ENCODE peak calls at places on chromosomes 12 and 14, in seven cellular contexts. W is PC-3, O is HCT116, H is hepatocyte, R is neural progenitor cell, Q is SK-N-SH, V is GM23248. I is an unnamed sample.

GRCh38 chr12:6201199-6201608 is 1.0 kb downstream of the CD9 start:
- DNase-seq in W (peak; percentile 57), O (no peak), H (peak; percentile 48), R (peak; percentile 35), Q (peak; percentile 59), V (no peak), I (no peak)

GRCh38 chr12:5023842-5024241 is 19.8 kb upstream of the KCNA5 start:
- DNase-seq in W (no peak), O (no peak), H (no peak), R (no peak), Q (no peak), V (no peak), I (no peak)

GRCh38 chr12:95151821-95152220 is 65.4 kb downstream of the FGD6 start:
- DNase-seq in W (no peak), O (no peak), H (no peak), R (no peak), Q (no peak), V (no peak), I (no peak)

GRCh38 chr14:76811561-76811960 is 1.1 kb downstream of the ANGEL1 start:
- DNase-seq in W (no peak), O (no peak), H (no peak), R (peak; percentile 15), Q (no peak), V (peak; percentile 45), I (no peak)

GRCh38 chr12:65533177-65533883 is 254.8 kb downstream of the MSRB3 start:
- DNase-seq in W (peak; percentile 75), O (peak; percentile 95), H (no peak), R (no peak), Q (no peak), V (no peak), I (no peak)

GRCh38 chr12:24482882-24483604 is 465.9 kb downstream of the BCAT1 start:
- DNase-seq in W (no peak), O (no peak), H (no peak), R (no peak), Q (no peak), V (no peak), I (no peak)

GRCh38 chr12:59389968-59390576 is 205.8 kb upstream of the SLC16A7 start:
- DNase-seq in W (no peak), O (no peak), H (no peak), R (peak; percentile 9), Q (no peak), V (no peak), I (no peak)

GRCh38 chr12:19456176-19456575 is 16.9 kb downstream of the AEBP2 start:
- DNase-seq in W (no peak), O (no peak), H (no peak), R (no peak), Q (no peak), V (no peak), I (no peak)

GRCh38 chr12:106753526-106753925 is 21.0 kb upstream of the RIC8B start:
- DNase-seq in W (no peak), O (no peak), H (no peak), R (no peak), Q (no peak), V (no peak), I (peak; percentile 92)

DNA sequence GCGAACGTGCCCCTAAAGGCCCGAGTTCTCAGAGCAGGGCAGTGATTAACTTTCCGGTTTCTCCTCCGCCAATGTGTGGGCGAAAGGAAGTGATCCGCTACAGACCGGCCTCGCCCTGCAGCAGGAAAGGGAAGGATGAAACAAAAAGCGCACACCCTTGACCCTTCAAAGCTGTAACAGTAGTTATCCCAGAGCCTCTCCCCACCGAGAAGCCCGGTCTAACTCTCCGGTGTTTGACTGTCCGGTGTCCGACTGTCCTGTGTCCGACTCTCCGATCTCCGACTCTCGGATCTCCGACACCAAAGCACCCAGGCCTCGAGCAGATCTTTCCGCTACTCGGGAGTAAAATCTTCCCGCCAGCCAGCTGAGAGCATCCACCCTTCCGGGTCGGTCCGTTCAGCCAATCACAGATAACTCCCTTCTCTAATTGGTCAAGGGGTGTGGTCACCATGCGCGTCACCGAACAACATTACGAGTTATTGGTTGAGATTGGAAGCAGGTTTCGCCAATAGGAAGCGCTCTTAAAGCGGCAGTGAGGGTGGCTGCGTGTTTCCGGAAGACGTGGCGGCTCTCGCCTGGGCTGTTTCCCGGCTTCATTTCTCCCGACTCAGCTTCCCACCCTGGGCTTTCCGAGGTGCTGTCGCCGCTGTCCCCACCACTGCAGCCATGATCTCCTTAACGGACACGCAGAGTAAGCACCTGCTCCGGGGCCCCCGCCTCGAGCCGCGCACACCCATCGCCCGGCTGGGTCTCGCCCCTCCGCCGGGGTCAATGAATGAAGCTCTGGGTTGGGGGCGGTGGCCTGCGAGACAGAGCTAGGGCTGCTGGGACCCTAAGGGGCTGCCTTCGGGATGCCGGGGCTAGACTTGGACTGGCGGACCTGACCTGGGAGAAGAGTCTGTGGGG is at the start of the genes GOLT1B and RECQL:
- DNase-seq in W (peak; percentile 95), O (peak; percentile 96), H (peak; percentile 96), R (peak; percentile 97), Q (peak; percentile 89), V (peak; percentile 99), I (peak; percentile 97)
- TF ChIP-seq EZH2phosphoT487 in W (no peak), O (no peak), H (no peak), R (no peak), Q (no peak), V (no peak), I (no peak)

GRCh38 chr12:69442894-69443293 is 27.3 kb upstream of the FRS2 start:
- DNase-seq in W (peak; percentile 64), O (no peak), H (no peak), R (no peak), Q (no peak), V (peak; percentile 64), I (no peak)

GRCh38 chr12:69437073-69437472 is 33.1 kb upstream of the FRS2 start:
- DNase-seq in W (no peak), O (no peak), H (no peak), R (no peak), Q (no peak), V (no peak), I (no peak)

GRCh38 chr12:69438539-69438938 is 31.6 kb upstream of the FRS2 start:
- DNase-seq in W (no peak), O (no peak), H (no peak), R (no peak), Q (no peak), V (no peak), I (no peak)

GRCh38 chr12:69440886-69441285 is 29.3 kb upstream of the FRS2 start:
- DNase-seq in W (no peak), O (no peak), H (no peak), R (no peak), Q (no peak), V (no peak), I (no peak)

DNA sequence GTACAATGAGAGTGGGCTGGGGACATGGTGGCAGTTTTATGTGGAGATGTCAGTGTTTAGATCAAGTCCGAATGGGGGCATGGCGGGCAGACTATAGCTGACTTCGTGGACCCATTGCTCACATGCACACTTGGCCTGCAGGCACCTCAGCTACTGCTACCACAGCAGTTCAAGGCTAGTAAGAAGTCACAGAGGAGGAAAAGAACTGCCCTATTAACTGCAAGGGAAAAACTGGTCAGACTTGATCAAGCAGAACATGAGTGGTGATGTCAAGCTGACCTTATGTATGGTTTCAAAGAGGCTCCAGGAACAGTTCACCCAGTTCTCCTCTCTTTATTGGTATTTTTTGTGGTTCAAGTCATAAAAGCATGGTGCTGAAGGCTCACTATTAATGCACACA is 30.2 kb upstream of the FRS2 start:
- DNase-seq in W (peak; percentile 44), O (no peak), H (no peak), R (no peak), Q (no peak), V (no peak), I (no peak)
- H2AFZ ChIP-seq in W (no peak overlapping the region), O (no peak overlapping the region), H (no peak overlapping the region), R (no peak overlapping the region), Q (no peak overlapping the region), V (no peak overlapping the region), I (no peak overlapping the region)

GRCh38 chr12:10634427-10634826 is 21.0 kb upstream of the MAGOHB start:
- DNase-seq in W (peak; percentile 73), O (no peak), H (no peak), R (no peak), Q (no peak), V (peak; percentile 80), I (no peak)
- TF ChIP-seq EZH2phosphoT487 in W (no peak), O (no peak), H (no peak), R (no peak), Q (no peak), V (peak; percentile 62), I (no peak)

GRCh38 chr12:91327889-91328288 is 145.3 kb upstream of the DCN start:
- DNase-seq in W (peak; percentile 44), O (no peak), H (no peak), R (no peak), Q (no peak), V (peak; percentile 57), I (no peak)
- H2AFZ ChIP-seq in W (peak overlapping the region; percentile 12), O (no peak overlapping the region), H (no peak overlapping the region), R (no peak overlapping the region), Q (no peak overlapping the region), V (peak overlapping the region; percentile 71), I (no peak overlapping the region)

GRCh38 chr12:128381961-128382360 is 115.0 kb downstream of the TMEM132C start:
- DNase-seq in W (no peak), O (no peak), H (no peak), R (no peak), Q (no peak), V (no peak), I (no peak)

GRCh38 chr12:128382946-128383739 is 116.2 kb downstream of the TMEM132C start:
- DNase-seq in W (no peak), O (no peak), H (no peak), R (peak; percentile 94), Q (no peak), V (no peak), I (no peak)

GRCh38 chr12:128385736-128386135 is 118.8 kb downstream of the TMEM132C start:
- DNase-seq in W (no peak), O (no peak), H (no peak), R (no peak), Q (no peak), V (no peak), I (no peak)

DNA sequence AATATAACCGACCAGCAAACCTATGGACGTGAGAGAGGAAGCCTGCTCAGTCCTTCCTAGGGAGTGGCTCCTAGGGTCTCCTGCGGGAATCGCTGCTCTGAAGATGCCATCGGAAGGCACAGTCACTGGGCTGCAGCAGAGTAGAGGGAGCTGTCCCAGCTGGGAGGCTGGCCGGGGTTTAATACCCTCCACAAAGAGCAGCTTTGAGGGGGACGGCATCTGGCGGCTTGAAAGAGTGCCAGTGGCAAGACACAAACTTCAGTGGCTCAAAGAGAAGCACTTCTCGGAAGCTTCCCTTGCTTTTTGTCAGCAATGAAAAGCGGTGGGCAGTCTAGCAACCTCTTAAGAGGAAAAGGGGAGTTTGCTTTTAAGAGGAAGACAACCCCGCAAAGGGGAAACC is 114.6 kb downstream of the TMEM132C start:
- DNase-seq in W (no peak), O (no peak), H (no peak), R (peak; percentile 81), Q (no peak), V (no peak), I (no peak)
- TF ChIP-seq EZH2phosphoT487 in W (no peak), O (no peak), H (no peak), R (no peak), Q (no peak), V (no peak), I (no peak)

DNA sequence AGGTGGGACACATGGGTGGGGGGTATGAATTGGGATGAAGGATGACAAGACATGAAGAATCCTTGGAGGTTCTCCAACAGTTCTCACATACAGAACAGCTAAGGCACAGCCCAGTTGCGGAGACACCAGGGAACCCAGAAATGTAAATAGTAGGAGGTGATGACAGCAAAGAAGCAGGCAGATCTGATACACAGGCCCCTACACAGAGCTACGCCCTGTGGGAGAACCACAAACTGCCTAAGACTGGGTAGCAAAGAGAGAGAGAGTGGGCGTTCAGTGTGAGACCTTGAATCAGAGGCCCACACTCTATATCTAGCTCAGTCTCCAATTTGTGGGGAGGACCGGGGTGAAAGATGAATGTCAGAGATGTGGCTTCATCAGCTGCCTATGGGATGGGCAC is 9.5 kb upstream of the NUMB start:
- DNase-seq in W (no peak), O (no peak), H (no peak), R (no peak), Q (no peak), V (peak; percentile 88), I (no peak)
- H2AFZ ChIP-seq in W (no peak overlapping the region), O (no peak overlapping the region), H (no peak overlapping the region), R (no peak overlapping the region), Q (no peak overlapping the region), V (peak overlapping the region; percentile 5), I (peak overlapping the region; percentile 18)

I was measured in OCI-LY7.